ENCODE peak calls at places on chromosomes 16 and 17, in nine cellular contexts. One of them, this sample, is unnamed.
A peak's percentile ranks its signal among the peaks of the same experiment; 100 is the strongest.

GRCh38 chr17:82300707-82301270 is 16.6 kb downstream of the CD7 start:
- DNase-seq in PC-9: no peak
- DNase-seq in MM.1S: peak; percentile 60
- DNase-seq in IMR-90: peak; percentile 37
- DNase-seq in tibial nerve: no peak
- DNase-seq in endodermal cell: peak; percentile 93
- DNase-seq in heart left ventricle: peak; percentile 57
- DNase-seq in thoracic aorta: no peak
- DNase-seq in ascending aorta: no peak
- DNase-seq in this sample: peak; percentile 64

GRCh38 chr17:39197380-39198185 is at the start of gene CACNB1:
- DNase-seq in PC-9: peak; percentile 78
- DNase-seq in MM.1S: peak; percentile 69
- DNase-seq in IMR-90: peak; percentile 65
- DNase-seq in tibial nerve: peak; percentile 65
- DNase-seq in endodermal cell: peak; percentile 98
- DNase-seq in heart left ventricle: peak; percentile 80
- DNase-seq in thoracic aorta: no peak
- DNase-seq in ascending aorta: no peak
- DNase-seq in this sample: peak; percentile 83

GRCh38 chr17:1484060-1484535 is 8.4 kb downstream of the MYO1C start:
- DNase-seq in PC-9: no peak
- DNase-seq in MM.1S: no peak
- DNase-seq in IMR-90: no peak
- DNase-seq in tibial nerve: no peak
- DNase-seq in endodermal cell: no peak
- DNase-seq in heart left ventricle: no peak
- DNase-seq in thoracic aorta: no peak
- DNase-seq in ascending aorta: no peak
- DNase-seq in this sample: no peak

GRCh38 chr17:80187493-80187892 is 17.7 kb downstream of the CARD14 start:
- DNase-seq in PC-9: peak; percentile 59
- DNase-seq in MM.1S: no peak
- DNase-seq in IMR-90: no peak
- DNase-seq in tibial nerve: no peak
- DNase-seq in endodermal cell: no peak
- DNase-seq in heart left ventricle: peak; percentile 72
- DNase-seq in thoracic aorta: no peak
- DNase-seq in ascending aorta: no peak
- DNase-seq in this sample: peak; percentile 59

GRCh38 chr16:10828851-10829331 is 10.3 kb upstream of the TVP23A start:
- DNase-seq in PC-9: peak; percentile 78
- DNase-seq in MM.1S: no peak
- DNase-seq in IMR-90: peak; percentile 53
- DNase-seq in tibial nerve: peak; percentile 83
- DNase-seq in endodermal cell: peak; percentile 55
- DNase-seq in heart left ventricle: peak; percentile 93
- DNase-seq in thoracic aorta: peak; percentile 83
- DNase-seq in ascending aorta: peak; percentile 79
- DNase-seq in this sample: peak; percentile 94

GRCh38 chr17:13544755-13545154 is 57.0 kb downstream of the HS3ST3A1 start:
- DNase-seq in PC-9: no peak
- DNase-seq in MM.1S: no peak
- DNase-seq in IMR-90: peak; percentile 61
- DNase-seq in tibial nerve: no peak
- DNase-seq in endodermal cell: no peak
- DNase-seq in heart left ventricle: no peak
- DNase-seq in thoracic aorta: no peak
- DNase-seq in ascending aorta: no peak
- DNase-seq in this sample: no peak

GRCh38 chr16:48524348-48525200 is 85.4 kb downstream of the N4BP1 start:
- DNase-seq in PC-9: no peak
- DNase-seq in MM.1S: no peak
- DNase-seq in IMR-90: no peak
- DNase-seq in tibial nerve: no peak
- DNase-seq in endodermal cell: no peak
- DNase-seq in heart left ventricle: no peak
- DNase-seq in thoracic aorta: no peak
- DNase-seq in ascending aorta: no peak
- DNase-seq in this sample: peak; percentile 24

GRCh38 chr17:77546772-77547201 is 406.0 kb downstream of the SEC14L1 start:
- DNase-seq in PC-9: no peak
- DNase-seq in MM.1S: no peak
- DNase-seq in IMR-90: no peak
- DNase-seq in tibial nerve: no peak
- DNase-seq in endodermal cell: peak; percentile 85
- DNase-seq in heart left ventricle: no peak
- DNase-seq in thoracic aorta: no peak
- DNase-seq in ascending aorta: no peak
- DNase-seq in this sample: peak; percentile 31

GRCh38 chr16:81778861-81779539 is at the start of gene PLCG2:
- DNase-seq in PC-9: peak; percentile 84
- DNase-seq in MM.1S: peak; percentile 66
- DNase-seq in IMR-90: no peak
- DNase-seq in tibial nerve: peak; percentile 22
- DNase-seq in endodermal cell: peak; percentile 91
- DNase-seq in heart left ventricle: peak; percentile 75
- DNase-seq in thoracic aorta: no peak
- DNase-seq in ascending aorta: no peak
- DNase-seq in this sample: peak; percentile 98

GRCh38 chr17:3818786-3819185 is 17.8 kb upstream of the ITGAE start:
- DNase-seq in PC-9: no peak
- DNase-seq in MM.1S: no peak
- DNase-seq in IMR-90: no peak
- DNase-seq in tibial nerve: no peak
- DNase-seq in endodermal cell: no peak
- DNase-seq in heart left ventricle: no peak
- DNase-seq in thoracic aorta: no peak
- DNase-seq in ascending aorta: no peak
- DNase-seq in this sample: no peak

GRCh38 chr16:71807905-71808592 is 585 bp downstream of the AP1G1 start:
- DNase-seq in PC-9: no peak
- DNase-seq in MM.1S: peak; percentile 67
- DNase-seq in IMR-90: peak; percentile 21
- DNase-seq in tibial nerve: no peak
- DNase-seq in endodermal cell: peak; percentile 47
- DNase-seq in heart left ventricle: no peak
- DNase-seq in thoracic aorta: no peak
- DNase-seq in ascending aorta: no peak
- DNase-seq in this sample: peak; percentile 35

GRCh38 chr16:75559564-75560372 is 3.7 kb upstream of the TMEM231 start:
- DNase-seq in PC-9: peak; percentile 32
- DNase-seq in MM.1S: no peak
- DNase-seq in IMR-90: peak; percentile 62
- DNase-seq in tibial nerve: no peak
- DNase-seq in endodermal cell: peak; percentile 59
- DNase-seq in heart left ventricle: peak; percentile 42
- DNase-seq in thoracic aorta: no peak
- DNase-seq in ascending aorta: no peak
- DNase-seq in this sample: no peak

GRCh38 chr17:71494045-71494444 is 626.8 kb upstream of the SOX9 start:
- DNase-seq in PC-9: no peak
- DNase-seq in MM.1S: no peak
- DNase-seq in IMR-90: peak; percentile 28
- DNase-seq in tibial nerve: no peak
- DNase-seq in endodermal cell: no peak
- DNase-seq in heart left ventricle: no peak
- DNase-seq in thoracic aorta: no peak
- DNase-seq in ascending aorta: no peak
- DNase-seq in this sample: no peak

GRCh38 chr16:84545114-84545737 is 40.8 kb upstream of the MEAK7 start:
- DNase-seq in PC-9: no peak
- DNase-seq in MM.1S: no peak
- DNase-seq in IMR-90: no peak
- DNase-seq in tibial nerve: no peak
- DNase-seq in endodermal cell: no peak
- DNase-seq in heart left ventricle: no peak
- DNase-seq in thoracic aorta: no peak
- DNase-seq in ascending aorta: no peak
- DNase-seq in this sample: no peak

GRCh38 chr16:83125999-83126568 is 499.3 kb downstream of the CDH13 start:
- DNase-seq in PC-9: no peak
- DNase-seq in MM.1S: no peak
- DNase-seq in IMR-90: no peak
- DNase-seq in tibial nerve: no peak
- DNase-seq in endodermal cell: no peak
- DNase-seq in heart left ventricle: no peak
- DNase-seq in thoracic aorta: no peak
- DNase-seq in ascending aorta: no peak
- DNase-seq in this sample: no peak
- TF ChIP-seq CTCF in PC-9: no peak
- TF ChIP-seq CTCF in MM.1S: no peak
- TF ChIP-seq CTCF in IMR-90: no peak
- TF ChIP-seq CTCF in tibial nerve: no peak
- TF ChIP-seq CTCF in endodermal cell: no peak
- TF ChIP-seq CTCF in heart left ventricle: no peak
- TF ChIP-seq CTCF in thoracic aorta: no peak
- TF ChIP-seq CTCF in ascending aorta: no peak
- TF ChIP-seq CTCF in this sample: no peak

GRCh38 chr16:69724414-69724873 is 1.9 kb downstream of the NQO1 start:
- DNase-seq in PC-9: no peak
- DNase-seq in MM.1S: no peak
- DNase-seq in IMR-90: no peak
- DNase-seq in tibial nerve: no peak
- DNase-seq in endodermal cell: no peak
- DNase-seq in heart left ventricle: no peak
- DNase-seq in thoracic aorta: no peak
- DNase-seq in ascending aorta: no peak
- DNase-seq in this sample: no peak
- H3K4me3 ChIP-seq in PC-9: peak overlapping the region; percentile 99
- H3K4me3 ChIP-seq in MM.1S: no peak overlapping the region
- H3K4me3 ChIP-seq in IMR-90: no peak overlapping the region
- H3K4me3 ChIP-seq in tibial nerve: no peak overlapping the region
- H3K4me3 ChIP-seq in endodermal cell: peak overlapping the region; percentile 88
- H3K4me3 ChIP-seq in heart left ventricle: no peak overlapping the region
- H3K4me3 ChIP-seq in thoracic aorta: peak overlapping the region; percentile 71
- H3K4me3 ChIP-seq in ascending aorta: no peak overlapping the region
- H3K4me3 ChIP-seq in this sample: no peak overlapping the region

GRCh38 chr17:7914771-7915610 is 1.1 kb downstream of the RNF227 start:
- DNase-seq in PC-9: no peak
- DNase-seq in MM.1S: no peak
- DNase-seq in IMR-90: peak; percentile 72
- DNase-seq in tibial nerve: no peak
- DNase-seq in endodermal cell: no peak
- DNase-seq in heart left ventricle: peak; percentile 56
- DNase-seq in thoracic aorta: no peak
- DNase-seq in ascending aorta: no peak
- DNase-seq in this sample: no peak

GRCh38 chr17:7910281-7910680 is 5.8 kb downstream of the RNF227 start:
- DNase-seq in PC-9: no peak
- DNase-seq in MM.1S: no peak
- DNase-seq in IMR-90: no peak
- DNase-seq in tibial nerve: no peak
- DNase-seq in endodermal cell: no peak
- DNase-seq in heart left ventricle: no peak
- DNase-seq in thoracic aorta: no peak
- DNase-seq in ascending aorta: no peak
- DNase-seq in this sample: no peak

GRCh38 chr17:7909080-7909479 is 7.0 kb downstream of the RNF227 start:
- DNase-seq in PC-9: no peak
- DNase-seq in MM.1S: no peak
- DNase-seq in IMR-90: no peak
- DNase-seq in tibial nerve: no peak
- DNase-seq in endodermal cell: no peak
- DNase-seq in heart left ventricle: no peak
- DNase-seq in thoracic aorta: no peak
- DNase-seq in ascending aorta: no peak
- DNase-seq in this sample: no peak

GRCh38 chr17:7912927-7913524 is 3.1 kb downstream of the RNF227 start:
- DNase-seq in PC-9: peak; percentile 44
- DNase-seq in MM.1S: peak; percentile 83
- DNase-seq in IMR-90: peak; percentile 80
- DNase-seq in tibial nerve: no peak
- DNase-seq in endodermal cell: peak; percentile 74
- DNase-seq in heart left ventricle: no peak
- DNase-seq in thoracic aorta: no peak
- DNase-seq in ascending aorta: no peak
- DNase-seq in this sample: no peak

GRCh38 chr17:7910711-7911110 is 5.4 kb downstream of the RNF227 start:
- DNase-seq in PC-9: no peak
- DNase-seq in MM.1S: no peak
- DNase-seq in IMR-90: no peak
- DNase-seq in tibial nerve: no peak
- DNase-seq in endodermal cell: no peak
- DNase-seq in heart left ventricle: no peak
- DNase-seq in thoracic aorta: no peak
- DNase-seq in ascending aorta: no peak
- DNase-seq in this sample: no peak
- H3K36me3 ChIP-seq in PC-9: no peaks in the 10 kb centered on the region
- H3K36me3 ChIP-seq in MM.1S: no peaks in the 10 kb centered on the region
- H3K36me3 ChIP-seq in IMR-90: peaks cover 63% of the 10 kb centered on the region
- H3K36me3 ChIP-seq in tibial nerve: peaks cover 68% of the 10 kb centered on the region
- H3K36me3 ChIP-seq in endodermal cell: peaks cover 42% of the 10 kb centered on the region
- H3K36me3 ChIP-seq in heart left ventricle: peaks cover 65% of the 10 kb centered on the region
- H3K36me3 ChIP-seq in thoracic aorta: peaks cover 45% of the 10 kb centered on the region
- H3K36me3 ChIP-seq in ascending aorta: peaks cover 56% of the 10 kb centered on the region
- H3K36me3 ChIP-seq in this sample: no peaks in the 10 kb centered on the region

DNA sequence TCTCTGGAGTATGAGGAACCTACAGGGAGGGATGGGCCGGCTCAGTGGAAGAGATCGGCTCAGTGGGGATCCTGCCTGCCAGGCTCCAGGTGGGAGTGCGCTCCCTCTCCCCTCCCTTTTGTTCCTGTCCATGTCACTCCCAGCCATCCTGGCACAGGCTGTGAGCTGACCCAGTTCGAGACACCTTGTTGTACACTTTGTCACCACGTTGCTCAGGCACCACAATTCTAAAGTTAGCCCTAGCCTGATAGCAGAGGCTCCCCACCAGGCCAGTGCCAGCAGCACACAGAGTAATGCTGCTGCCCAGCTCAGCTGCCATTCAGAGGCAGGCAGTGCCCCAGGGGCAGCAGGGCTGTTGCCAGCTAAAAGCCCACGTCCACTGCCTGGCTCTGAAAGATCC is 24.4 kb downstream of the PEMT start:
- DNase-seq in PC-9: no peak
- DNase-seq in MM.1S: no peak
- DNase-seq in IMR-90: no peak
- DNase-seq in tibial nerve: no peak
- DNase-seq in endodermal cell: no peak
- DNase-seq in heart left ventricle: peak; percentile 65
- DNase-seq in thoracic aorta: no peak
- DNase-seq in ascending aorta: no peak
- DNase-seq in this sample: no peak
- TF ChIP-seq CTCF in PC-9: no peak
- TF ChIP-seq CTCF in MM.1S: no peak
- TF ChIP-seq CTCF in IMR-90: no peak
- TF ChIP-seq CTCF in tibial nerve: no peak
- TF ChIP-seq CTCF in endodermal cell: no peak
- TF ChIP-seq CTCF in heart left ventricle: no peak
- TF ChIP-seq CTCF in thoracic aorta: no peak
- TF ChIP-seq CTCF in ascending aorta: no peak
- TF ChIP-seq CTCF in this sample: no peak

GRCh38 chr17:27380551-27380950 is 75.7 kb upstream of the KSR1 start:
- DNase-seq in PC-9: no peak
- DNase-seq in MM.1S: no peak
- DNase-seq in IMR-90: no peak
- DNase-seq in tibial nerve: no peak
- DNase-seq in endodermal cell: no peak
- DNase-seq in heart left ventricle: no peak
- DNase-seq in thoracic aorta: no peak
- DNase-seq in ascending aorta: no peak
- DNase-seq in this sample: no peak
- H3K4me3 ChIP-seq in PC-9: peak overlapping the region; percentile 33
- H3K4me3 ChIP-seq in MM.1S: no peak overlapping the region
- H3K4me3 ChIP-seq in IMR-90: no peak overlapping the region
- H3K4me3 ChIP-seq in tibial nerve: peak overlapping the region; percentile 1
- H3K4me3 ChIP-seq in endodermal cell: no peak overlapping the region
- H3K4me3 ChIP-seq in heart left ventricle: peak overlapping the region; percentile 41
- H3K4me3 ChIP-seq in thoracic aorta: peak overlapping the region; percentile 56
- H3K4me3 ChIP-seq in ascending aorta: peak overlapping the region; percentile 59
- H3K4me3 ChIP-seq in this sample: no peak overlapping the region